ENCODE peak calls at places on chromosome 14, in six cellular contexts. G is AG04449; H is fibroblast of lung; P is Caco-2; D is CD8-positive, alpha-beta T cell; A is fibroblast of pulmonary artery. K is an unnamed sample.

GRCh38 chr14:36426113-36426512 is 93.9 kb downstream of the NKX2-1 start:
- DNase-seq in P (no peak), A (no peak), D (no peak), G (no peak), H (no peak), K (no peak)

GRCh38 chr14:81536125-81536771 is 2.6 kb upstream of the SEL1L start:
- DNase-seq in G (no peak), A (no peak), P (no peak), H (no peak), D (no peak), K (no peak)

GRCh38 chr14:54455363-54455762 is 14.2 kb upstream of the CNIH1 start:
- DNase-seq in H (no peak), D (no peak), G (no peak), A (no peak), P (no peak), K (no peak)

GRCh38 chr14:76778546-76779215 is 17.4 kb downstream of the VASH1 start:
- DNase-seq in H (no peak), P (no peak), D (no peak), A (no peak), G (no peak), K (no peak)

GRCh38 chr14:98008381-98009113 is 1211.4 kb downstream of the VRK1 start:
- DNase-seq in D (no peak), A (no peak), G (no peak), H (no peak), P (no peak), K (no peak)

GRCh38 chr14:23078692-23079116 is 16.2 kb downstream of the ACIN1 start:
- DNase-seq in D (no peak), A (peak; percentile 95), G (peak; percentile 87), P (peak; percentile 73), H (peak; percentile 97), K (peak; percentile 98)

GRCh38 chr14:77208266-77208978 is 26.8 kb downstream of the TMEM63C start:
- DNase-seq in D (peak; percentile 36), G (peak; percentile 3), A (peak; percentile 69), P (peak; percentile 81), H (peak; percentile 59), K (peak; percentile 25)

GRCh38 chr14:74634964-74635363 is 22.9 kb upstream of the LTBP2 start:
- DNase-seq in P (no peak), H (no peak), A (no peak), D (no peak), G (no peak), K (no peak)

GRCh38 chr14:89681086-89682018 is 264.3 kb upstream of the FOXN3 start:
- DNase-seq in P (peak; percentile 32), D (no peak), G (no peak), H (no peak), A (no peak), K (no peak)

GRCh38 chr14:50363734-50364113 is 33.0 kb downstream of the CDKL1 start:
- DNase-seq in H (peak; percentile 35), P (no peak), A (peak; percentile 52), G (no peak), D (peak; percentile 29), K (peak; percentile 36)

GRCh38 chr14:22472935-22473854 is 115.8 kb downstream of the DAD1 start:
- DNase-seq in G (no peak), P (peak; percentile 55), A (peak; percentile 76), H (peak; percentile 67), D (no peak), K (peak; percentile 39)

GRCh38 chr14:84375235-84375634 is 1154.7 kb upstream of the FLRT2 start:
- DNase-seq in H (peak; percentile 29), D (no peak), G (no peak), P (no peak), A (peak; percentile 36), K (no peak)

GRCh38 chr14:51242545-51243490 is 2.8 kb downstream of the TMX1 start:
- DNase-seq in D (no peak), G (no peak), H (no peak), A (no peak), P (no peak), K (no peak)

GRCh38 chr14:58780595-58780994 is 142.8 kb downstream of the DACT1 start:
- DNase-seq in P (no peak), G (no peak), D (no peak), H (no peak), A (no peak), K (no peak)

GRCh38 chr14:104005489-104005888 is 63.2 kb upstream of the RD3L start:
- DNase-seq in P (no peak), D (no peak), H (no peak), A (no peak), G (no peak), K (no peak)

GRCh38 chr14:104735830-104736642 is 12.0 kb downstream of the ADSS1 start:
- DNase-seq in G (peak; percentile 28), A (peak; percentile 75), D (no peak), P (no peak), H (peak; percentile 85), K (peak; percentile 76)

GRCh38 chr14:71734076-71734475 is 198.2 kb upstream of the RGS6 start:
- DNase-seq in H (no peak), G (no peak), A (no peak), D (no peak), P (no peak), K (no peak)